ENCODE peak calls at places on chromosomes 4 and X, in seven cellular contexts. V is activated T-cell treated with anti-CD3 and anti-CD28 coated beads for 4 hours; H is fibroblast of lung; Z is cardiac muscle cell; X is activated CD4-positive, CD25-positive, alpha-beta regulatory T cell treated with anti-CD3 and anti-CD28 coated beads, Interleukin-2, amount 50 U/mL, for 16 hours; A is nephron progenitor cell; E is activated CD4-positive, alpha-beta T cell treated with anti-CD3 and anti-CD28 coated beads, Interleukin-2, amount 10 ng/mL, durations not matched to agents 7 days and 5 days. F is an unnamed sample.
A peak's percentile ranks its signal among the peaks of the same experiment; 100 is the strongest.

GRCh38 chr4:18698119-18698883 is 676.7 kb upstream of the LCORL start:
- DNase-seq in V (no peak), H (no peak), Z (no peak), X (no peak), A (no peak), E (no peak), F (no peak)

GRCh38 chr4:21655100-21655499 is 293.5 kb downstream of the KCNIP4 start:
- DNase-seq in V (no peak), H (no peak), Z (no peak), X (no peak), A (no peak), E (no peak), F (no peak)

GRCh38 chr4:32148120-32148666 is 1428.0 kb downstream of the PCDH7 start:
- DNase-seq in V (no peak), H (peak; percentile 65), Z (peak; percentile 80), X (no peak), A (no peak), E (no peak), F (no peak)

GRCh38 chr4:52987401-52988056 is 125.4 kb downstream of the RASL11B start:
- DNase-seq in V (no peak), H (no peak), Z (peak; percentile 55), X (no peak), A (no peak), E (no peak), F (no peak)

GRCh38 chr4:155906554-155907247 is 3.2 kb downstream of the TDO2 start:
- DNase-seq in V (no peak), H (peak; percentile 100), Z (peak; percentile 98), X (no peak), A (no peak), E (no peak), F (no peak)

GRCh38 chr4:122710434-122711308 is 21.8 kb upstream of the BBS12 start:
- DNase-seq in V (no peak), H (peak; percentile 27), Z (peak; percentile 24), X (no peak), A (no peak), E (peak; percentile 16), F (no peak)

GRCh38 chrX:41457618-41458192 is 10.6 kb downstream of the NYX start:
- DNase-seq in V (no peak), H (peak; percentile 25), Z (no peak), X (no peak), A (no peak), E (peak; percentile 36), F (no peak)

GRCh38 chrX:47430925-47431324 is 52.1 kb downstream of the ZNF41 start:
- DNase-seq in V (no peak), H (no peak), Z (no peak), X (no peak), A (no peak), E (no peak), F (no peak)

GRCh38 chr4:156672924-156673323 is 298.7 kb downstream of the PDGFC start:
- DNase-seq in V (no peak), H (no peak), Z (no peak), X (no peak), A (no peak), E (no peak), F (no peak)

GRCh38 chr4:166202991-166203390 is 330.0 kb downstream of the TLL1 start:
- DNase-seq in V (no peak), H (no peak), Z (no peak), X (no peak), A (no peak), E (no peak), F (no peak)

GRCh38 chrX:149462849-149463248 is 42.3 kb downstream of the IDS start:
- DNase-seq in V (no peak), H (peak; percentile 42), Z (peak; percentile 49), X (no peak), A (no peak), E (no peak), F (no peak)

GRCh38 chr4:150683775-150684350 is 101.9 kb downstream of the MAB21L2 start:
- DNase-seq in V (no peak), H (no peak), Z (no peak), X (no peak), A (no peak), E (no peak), F (no peak)